ENCODE peak calls at places on chromosomes 2 and 18, in nine cellular contexts. F is transverse colon; O is lung; W is mucosa of descending colon; R is AG04450; V is CD8-positive, alpha-beta memory T cell; J is heart left ventricle; I is aorta; Q is right lobe of liver. G is an unnamed sample. For H3K9me3, the result is how much of the 10 kb centered on the place peaks cover.

GRCh38 chr18:54150226-54150625 is 74.2 kb downstream of the MBD2 start:
- DNase-seq in V (no peak), I (no peak), Q (no peak), F (no peak), R (no peak), J (no peak), W (no peak), O (no peak), G (no peak)

GRCh38 chr2:216031960-216032689 is 18.8 kb upstream of the MREG start:
- DNase-seq in Q (no peak), I (no peak), F (no peak), R (peak), O (no peak), W (no peak), J (no peak), V (no peak), G (no peak)

GRCh38 chr2:119282966-119283511 is 59.4 kb downstream of the STEAP3 start:
- DNase-seq in W (no peak), R (no peak), O (peak), I (no peak), Q (peak), F (no peak), J (peak), V (no peak), G (no peak)

GRCh38 chr2:69390474-69390873 is 3.4 kb upstream of the GFPT1 start:
- DNase-seq in F (no peak), O (no peak), W (no peak), R (no peak), Q (no peak), I (no peak), J (no peak), V (no peak), G (no peak)

GRCh38 chr2:146388757-146389156 is 1456.1 kb upstream of the ACVR2A start:
- DNase-seq in V (no peak), F (no peak), I (no peak), J (no peak), O (no peak), Q (no peak), W (no peak), R (no peak), G (no peak)

GRCh38 chr2:231371430-231372054 is 24.0 kb upstream of the B3GNT7 start:
- DNase-seq in V (no peak), J (no peak), W (no peak), Q (peak), O (no peak), F (no peak), R (no peak), I (peak), G (no peak)

GRCh38 chr2:229731916-229732315 is 17.6 kb upstream of the DNER start:
- DNase-seq in Q (no peak), I (no peak), O (no peak), W (no peak), V (no peak), J (no peak), F (no peak), R (no peak), G (no peak)

GRCh38 chr2:191233533-191233932 is 11.7 kb upstream of the MYO1B start:
- DNase-seq in R (no peak), F (no peak), V (no peak), O (no peak), W (no peak), Q (no peak), J (no peak), I (no peak), G (no peak)

GRCh38 chr2:26569216-26570082 is 71.7 kb downstream of the CIB4 start:
- DNase-seq in J (no peak), R (no peak), Q (peak), W (no peak), V (no peak), F (no peak), I (peak), O (no peak), G (no peak)

GRCh38 chr2:29281585-29281984 is 166.4 kb downstream of the CLIP4 start:
- DNase-seq in F (no peak), I (peak), O (peak), R (no peak), V (no peak), Q (no peak), J (peak), W (no peak), G (peak)

GRCh38 chr2:8462899-8463648 is 218.8 kb upstream of the ID2 start:
- DNase-seq in I (no peak), R (no peak), W (no peak), V (no peak), O (no peak), Q (no peak), F (no peak), J (no peak), G (no peak)

GRCh38 chr2:71576541-71576940 is 123.2 kb downstream of the DYSF start:
- DNase-seq in W (no peak), R (no peak), F (no peak), J (peak), Q (no peak), V (no peak), O (no peak), I (no peak), G (no peak)

GRCh38 chr2:231487197-231487596 is 22.9 kb upstream of the NCL start:
- DNase-seq in R (no peak), W (no peak), V (no peak), I (no peak), J (no peak), F (no peak), Q (no peak), O (no peak), G (no peak)

GRCh38 chr2:235000426-235001236 is 48.8 kb downstream of the SH3BP4 start:
- DNase-seq in W (peak), R (no peak), J (no peak), V (no peak), O (no peak), F (peak), Q (peak), I (no peak), G (peak)
- H3K4me3 ChIP-seq in W (no peak), R (no peak), J (no peak), V (no peak), O (no peak), F (no peak), Q (no peak), I (no peak), G (no peak)

DNA sequence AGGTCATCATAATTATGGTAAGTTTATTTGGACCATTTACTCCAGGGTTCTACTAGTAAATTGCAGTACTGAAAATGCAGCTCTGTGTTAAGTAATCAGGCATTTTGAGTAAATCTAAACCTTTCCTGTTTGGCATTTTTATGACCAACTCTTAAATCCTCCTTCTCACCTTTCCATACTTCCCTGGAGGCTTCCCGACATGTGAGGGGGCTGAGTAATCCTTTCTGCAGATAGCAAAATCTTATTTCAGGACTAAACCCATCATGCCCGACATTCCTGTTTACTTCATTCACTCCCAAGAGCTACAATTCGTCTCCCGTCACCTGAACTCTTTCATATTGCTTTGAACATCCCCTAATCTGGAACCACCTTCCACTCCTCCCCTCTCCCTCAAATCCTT is 296.6 kb downstream of the IKZF2 start:
- DNase-seq in R (no peak), O (no peak), J (no peak), I (no peak), F (no peak), Q (no peak), W (no peak), V (no peak), G (no peak)
- H3K9me3 ChIP-seq in R (under half), O (under half), J (under half), I (under half), F (under half), Q (under half), W (under half), V (under half), G (under half)

GRCh38 chr18:62611395-62612241 is 88.8 kb downstream of the ZCCHC2 start:
- DNase-seq in O (no peak), R (no peak), Q (no peak), J (peak), V (no peak), W (no peak), I (peak), F (no peak), G (no peak)

GRCh38 chr18:62612721-62613120 is 89.9 kb downstream of the ZCCHC2 start:
- DNase-seq in F (no peak), J (no peak), W (no peak), Q (no peak), I (no peak), O (no peak), V (no peak), R (no peak), G (no peak)

GRCh38 chr18:62610509-62611394 is 87.9 kb downstream of the ZCCHC2 start:
- DNase-seq in O (no peak), I (no peak), F (no peak), V (no peak), J (peak), W (no peak), R (no peak), Q (no peak), G (no peak)

GRCh38 chr18:62614499-62614898 is 91.7 kb downstream of the ZCCHC2 start:
- DNase-seq in O (no peak), W (no peak), V (no peak), F (no peak), J (no peak), R (no peak), I (no peak), Q (no peak), G (no peak)

GRCh38 chr18:62612246-62612645 is 89.4 kb downstream of the ZCCHC2 start:
- DNase-seq in J (no peak), F (no peak), I (no peak), R (no peak), V (no peak), O (no peak), W (no peak), Q (no peak), G (no peak)
- H3K4me3 ChIP-seq in J (peak), F (no peak), I (no peak), R (no peak), V (no peak), O (no peak), W (no peak), Q (no peak), G (no peak)

GRCh38 chr18:23272498-23273232 is 137.4 kb downstream of the CABLES1 start:
- DNase-seq in R (no peak), O (no peak), F (no peak), Q (no peak), J (no peak), W (no peak), I (no peak), V (no peak), G (no peak)
- H3K9me3 ChIP-seq in R (under half), O (under half), F (under half), Q (under half), J (under half), W (under half), I (under half), V (under half), G (under half)

GRCh38 chr18:3492721-3493120 is 42.7 kb downstream of the TGIF1 start:
- DNase-seq in I (no peak), F (no peak), R (no peak), J (no peak), O (no peak), V (no peak), W (no peak), Q (no peak), G (no peak)

GRCh38 chr18:3494245-3494526 is 44.2 kb downstream of the TGIF1 start:
- DNase-seq in V (no peak), W (no peak), Q (no peak), F (no peak), O (no peak), I (no peak), J (no peak), R (no peak), G (no peak)

GRCh38 chr18:3492166-3492565 is 42.2 kb downstream of the TGIF1 start:
- DNase-seq in W (no peak), Q (no peak), I (no peak), J (no peak), R (no peak), V (no peak), F (no peak), O (no peak), G (no peak)

GRCh38 chr18:3494569-3494968 is 44.6 kb downstream of the TGIF1 start:
- DNase-seq in J (no peak), V (no peak), O (no peak), Q (no peak), I (no peak), F (no peak), R (no peak), W (no peak), G (no peak)

DNA sequence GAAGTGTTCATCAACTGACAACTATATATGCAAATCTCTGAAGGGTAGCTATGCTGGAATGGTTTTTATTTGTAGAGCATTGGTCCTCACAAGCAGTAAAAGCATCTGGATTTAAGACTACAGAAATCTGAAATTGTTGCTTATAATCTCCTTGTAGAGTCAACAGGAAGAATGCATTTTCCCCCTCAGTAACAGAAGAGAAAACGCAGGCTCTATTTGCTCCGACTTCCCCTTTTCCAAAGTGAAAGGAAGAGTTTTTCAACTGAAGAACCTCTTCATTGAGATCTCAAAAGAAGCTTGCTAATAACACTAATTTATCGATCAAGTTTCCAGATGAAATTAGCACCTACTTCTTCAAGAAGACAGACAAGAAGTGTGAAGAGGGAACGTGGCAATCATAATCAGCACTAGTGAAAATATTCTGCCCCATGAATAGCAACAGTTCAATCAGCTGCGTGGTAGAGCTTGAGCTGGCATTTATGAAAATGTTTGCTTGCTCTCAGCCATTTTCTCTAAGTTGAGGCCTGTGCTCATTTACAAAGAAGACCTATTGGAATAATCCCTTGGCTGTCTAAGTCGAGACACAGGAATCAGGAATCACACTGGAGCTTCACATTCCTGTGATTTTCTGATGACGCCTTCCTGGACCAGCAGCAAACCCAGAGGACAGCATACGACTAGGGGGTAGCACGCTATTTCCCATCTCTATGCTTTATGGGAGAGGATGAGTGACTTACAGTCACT is 43.7 kb downstream of the TGIF1 start:
- DNase-seq in V (no peak), O (no peak), J (no peak), Q (no peak), R (no peak), W (no peak), I (no peak), F (no peak), G (no peak)
- H3K4me3 ChIP-seq in V (no peak), O (no peak), J (no peak), Q (no peak), R (no peak), W (no peak), I (no peak), F (no peak), G (no peak)

GRCh38 chr2:1736045-1736444 is 8.3 kb downstream of the PXDN start:
- DNase-seq in O (no peak), F (no peak), W (no peak), V (no peak), Q (no peak), I (no peak), R (no peak), J (no peak), G (no peak)
- H3K9me3 ChIP-seq in O (under half), F (under half), W (under half), V (under half), Q (under half), I (under half), R (under half), J (under half), G (under half)

GRCh38 chr2:127416486-127417001 is 1.7 kb upstream of the PROC start:
- DNase-seq in I (no peak), O (no peak), W (no peak), Q (no peak), J (no peak), R (no peak), V (peak), F (no peak), G (no peak)
- H3K4me3 ChIP-seq in I (no peak), O (peak), W (no peak), Q (peak), J (peak), R (no peak), V (peak), F (peak), G (peak)

GRCh38 chr2:4745596-4745995 is 946.6 kb upstream of the SOX11 start:
- DNase-seq in O (no peak), V (no peak), W (no peak), R (no peak), I (no peak), J (no peak), Q (no peak), F (no peak), G (no peak)
- H3K9me3 ChIP-seq in O (under half), V (under half), W (half or more), R (under half), I (under half), J (under half), Q (under half), F (under half), G (under half)

GRCh38 chr18:2978208-2978607 is 34.7 kb downstream of the LPIN2 start:
- DNase-seq in J (no peak), V (no peak), F (no peak), I (no peak), Q (no peak), R (no peak), O (no peak), W (no peak), G (no peak)
- H3K4me3 ChIP-seq in J (peak), V (peak), F (no peak), I (no peak), Q (no peak), R (peak), O (no peak), W (no peak), G (no peak)

DNA sequence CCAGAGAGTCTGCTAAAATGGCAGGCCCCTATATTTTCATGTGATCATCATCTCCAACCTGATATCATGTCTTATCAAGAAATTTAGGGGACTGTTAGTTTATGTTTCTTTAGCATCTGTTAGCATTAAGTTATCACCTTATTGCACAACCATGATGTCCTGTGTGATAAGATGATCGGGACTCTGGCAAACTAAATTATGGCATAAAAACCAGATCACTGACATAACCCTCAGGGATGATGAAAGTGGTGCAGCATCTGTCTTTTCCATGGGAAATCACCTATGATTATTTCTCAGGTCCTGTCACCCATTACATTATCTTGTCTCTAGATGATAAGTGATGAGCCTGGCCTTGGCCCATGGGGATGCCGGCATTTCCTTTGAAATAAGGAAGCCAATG is 458.6 kb upstream of the DCC start:
- DNase-seq in W (no peak), V (no peak), R (no peak), J (no peak), F (no peak), Q (no peak), O (no peak), I (no peak), G (no peak)
- H3K9me3 ChIP-seq in W (under half), V (under half), R (under half), J (under half), F (under half), Q (under half), O (under half), I (under half), G (under half)